ENCODE peak calls at places on chromosomes 11 and 22, in nine cellular contexts. F, G, J, D, R, U, E, T and Z are unnamed samples.

GRCh38 chr11:36069576-36070214 is 125.8 kb downstream of the LDLRAD3 start:
- DNase-seq in J (peak), F (no peak), R (no peak), T (no peak), G (no peak), E (no peak), U (no peak), D (no peak), Z (no peak)

GRCh38 chr11:36091256-36091811 is 147.5 kb downstream of the LDLRAD3 start:
- DNase-seq in E (no peak), G (peak), T (no peak), D (peak), R (peak), J (no peak), F (peak), U (peak), Z (no peak)

GRCh38 chr22:22219140-22219996 is 25.2 kb upstream of the VPREB1 start:
- DNase-seq in F (no peak), R (no peak), T (no peak), J (no peak), D (no peak), G (no peak), U (no peak), E (no peak), Z (no peak)

GRCh38 chr22:22948651-22949611 is 61.3 kb downstream of the IGLL5 start:
- DNase-seq in D (peak), F (no peak), R (no peak), E (no peak), U (peak), G (peak), T (no peak), J (no peak), Z (no peak)

GRCh38 chr11:2158966-2159365 is 2.0 kb downstream of the INS start:
- DNase-seq in R (no peak), T (no peak), E (no peak), J (no peak), F (no peak), U (no peak), D (no peak), G (no peak), Z (no peak)

GRCh38 chr11:113278481-113278880 is 35.9 kb upstream of the TTC12 start:
- DNase-seq in E (no peak), J (no peak), R (no peak), G (no peak), T (no peak), U (no peak), D (no peak), F (no peak), Z (no peak)

GRCh38 chr22:39913886-39914285 is 13.0 kb downstream of the GRAP2 start:
- DNase-seq in D (no peak), U (no peak), G (no peak), T (no peak), J (no peak), R (no peak), F (no peak), E (no peak), Z (no peak)

GRCh38 chr11:10674991-10675440 is 18.5 kb downstream of the IRAG1 start:
- DNase-seq in D (peak), F (no peak), G (no peak), E (no peak), R (no peak), U (no peak), T (no peak), J (no peak), Z (no peak)

GRCh38 chr11:67302571-67303131 is 679 bp upstream of the SSH3 start:
- DNase-seq in E (no peak), U (no peak), J (no peak), G (no peak), F (peak), D (no peak), R (peak), T (no peak), Z (no peak)

GRCh38 chr11:123702137-123702536 is 39.3 kb downstream of the ZNF202 start:
- DNase-seq in D (no peak), F (peak), E (no peak), R (no peak), J (no peak), T (no peak), G (no peak), U (no peak), Z (no peak)

GRCh38 chr22:29251981-29252978 is 15.5 kb downstream of the RHBDD3 start:
- DNase-seq in R (no peak), J (no peak), D (no peak), T (no peak), U (no peak), E (no peak), F (no peak), G (no peak), Z (no peak)

GRCh38 chr11:76716268-76716667 is 45.7 kb upstream of the LRRC32 start:
- DNase-seq in U (no peak), T (no peak), G (no peak), E (no peak), R (no peak), F (no peak), J (no peak), D (no peak), Z (no peak)

GRCh38 chr11:76270387-76270786 is 64.1 kb upstream of the WNT11 start:
- DNase-seq in J (no peak), D (no peak), E (no peak), F (no peak), U (no peak), R (no peak), G (no peak), T (no peak), Z (no peak)

GRCh38 chr11:18749681-18750319 is 23.8 kb upstream of the IGSF22 start:
- DNase-seq in F (peak), G (peak), U (peak), E (no peak), D (peak), R (peak), T (no peak), J (no peak), Z (peak)

GRCh38 chr22:39723899-39724351 is 153.4 kb downstream of the CACNA1I start:
- DNase-seq in U (peak), T (no peak), J (no peak), E (peak), G (no peak), R (peak), F (peak), D (peak), Z (no peak)

GRCh38 chr11:81303265-81303664 is 1430.4 kb downstream of the FAM181B start:
- DNase-seq in D (no peak), F (no peak), U (no peak), E (no peak), J (no peak), R (no peak), G (no peak), T (no peak), Z (no peak)

GRCh38 chr11:63906585-63906984 is 10.4 kb downstream of the RCOR2 start:
- DNase-seq in G (no peak), R (no peak), U (no peak), D (no peak), F (no peak), T (peak), E (no peak), J (no peak), Z (no peak)

GRCh38 chr11:23897453-23898289 is 599.2 kb upstream of the LUZP2 start:
- DNase-seq in T (no peak), F (peak), D (peak), E (no peak), U (peak), G (peak), R (peak), J (no peak), Z (peak)

GRCh38 chr11:60801194-60801593 is 16.1 kb downstream of the MS4A10 start:
- DNase-seq in E (no peak), U (no peak), F (no peak), J (no peak), T (no peak), D (no peak), R (no peak), G (no peak), Z (no peak)

GRCh38 chr11:12126352-12127019 is 16.1 kb downstream of the MICAL2 start:
- DNase-seq in J (no peak), T (no peak), R (peak), F (peak), U (peak), D (peak), G (no peak), E (no peak), Z (peak)